ENCODE peak calls at places on chromosome 3, in six cellular contexts. One of them, this sample, is unnamed.

GRCh38 chr3:23807161-23808015 is 1.6 kb downstream of the UBE2E1 start:
- DNase-seq in D721Med: no peak
- DNase-seq in EL: peak; percentile 37
- DNase-seq in AG09319: peak; percentile 12
- DNase-seq in GM04504: no peak
- DNase-seq in stimulated activated CD4-positive, alpha-beta T cell treated with anti-CD3 and anti-CD28 coated beads, Interleukin-2, amount 100 ng/mL, for 48 hours: no peak
- DNase-seq in this sample: no peak

GRCh38 chr3:192422321-192422997 is 304.9 kb downstream of the FGF12 start:
- DNase-seq in D721Med: no peak
- DNase-seq in EL: peak; percentile 65
- DNase-seq in AG09319: no peak
- DNase-seq in GM04504: no peak
- DNase-seq in stimulated activated CD4-positive, alpha-beta T cell treated with anti-CD3 and anti-CD28 coated beads, Interleukin-2, amount 100 ng/mL, for 48 hours: no peak
- DNase-seq in this sample: no peak

GRCh38 chr3:53264718-53265117 is 8.9 kb upstream of the TKT start:
- DNase-seq in D721Med: no peak
- DNase-seq in EL: no peak
- DNase-seq in AG09319: no peak
- DNase-seq in GM04504: no peak
- DNase-seq in stimulated activated CD4-positive, alpha-beta T cell treated with anti-CD3 and anti-CD28 coated beads, Interleukin-2, amount 100 ng/mL, for 48 hours: no peak
- DNase-seq in this sample: no peak

GRCh38 chr3:167787440-167787839 is 51.9 kb downstream of the SERPINI1 start:
- DNase-seq in D721Med: no peak
- DNase-seq in EL: no peak
- DNase-seq in AG09319: no peak
- DNase-seq in GM04504: no peak
- DNase-seq in stimulated activated CD4-positive, alpha-beta T cell treated with anti-CD3 and anti-CD28 coated beads, Interleukin-2, amount 100 ng/mL, for 48 hours: no peak
- DNase-seq in this sample: no peak

GRCh38 chr3:195099976-195100755 is 170.8 kb downstream of the XXYLT1 start:
- DNase-seq in D721Med: no peak
- DNase-seq in EL: no peak
- DNase-seq in AG09319: no peak
- DNase-seq in GM04504: no peak
- DNase-seq in stimulated activated CD4-positive, alpha-beta T cell treated with anti-CD3 and anti-CD28 coated beads, Interleukin-2, amount 100 ng/mL, for 48 hours: no peak
- DNase-seq in this sample: no peak

GRCh38 chr3:63561879-63562278 is 90.6 kb upstream of the SNTN start:
- DNase-seq in D721Med: no peak
- DNase-seq in EL: no peak
- DNase-seq in AG09319: no peak
- DNase-seq in GM04504: no peak
- DNase-seq in stimulated activated CD4-positive, alpha-beta T cell treated with anti-CD3 and anti-CD28 coated beads, Interleukin-2, amount 100 ng/mL, for 48 hours: no peak
- DNase-seq in this sample: no peak

GRCh38 chr3:100698736-100699135 is 10.6 kb upstream of the TFG start:
- DNase-seq in D721Med: no peak
- DNase-seq in EL: no peak
- DNase-seq in AG09319: no peak
- DNase-seq in GM04504: no peak
- DNase-seq in stimulated activated CD4-positive, alpha-beta T cell treated with anti-CD3 and anti-CD28 coated beads, Interleukin-2, amount 100 ng/mL, for 48 hours: no peak
- DNase-seq in this sample: no peak

GRCh38 chr3:161108840-161109239 is 3.7 kb upstream of the B3GALNT1 start:
- DNase-seq in D721Med: no peak
- DNase-seq in EL: peak; percentile 51
- DNase-seq in AG09319: no peak
- DNase-seq in GM04504: no peak
- DNase-seq in stimulated activated CD4-positive, alpha-beta T cell treated with anti-CD3 and anti-CD28 coated beads, Interleukin-2, amount 100 ng/mL, for 48 hours: no peak
- DNase-seq in this sample: no peak

GRCh38 chr3:195705081-195705991 is 15.4 kb upstream of the MUC20 start:
- DNase-seq in D721Med: no peak
- DNase-seq in EL: peak; percentile 19
- DNase-seq in AG09319: no peak
- DNase-seq in GM04504: no peak
- DNase-seq in stimulated activated CD4-positive, alpha-beta T cell treated with anti-CD3 and anti-CD28 coated beads, Interleukin-2, amount 100 ng/mL, for 48 hours: no peak
- DNase-seq in this sample: no peak

GRCh38 chr3:175737646-175738572 is 878.8 kb downstream of the NAALADL2 start:
- DNase-seq in D721Med: no peak
- DNase-seq in EL: peak; percentile 73
- DNase-seq in AG09319: no peak
- DNase-seq in GM04504: no peak
- DNase-seq in stimulated activated CD4-positive, alpha-beta T cell treated with anti-CD3 and anti-CD28 coated beads, Interleukin-2, amount 100 ng/mL, for 48 hours: no peak
- DNase-seq in this sample: no peak

GRCh38 chr3:18127181-18127863 is 297.8 kb downstream of the SATB1 start:
- DNase-seq in D721Med: no peak
- DNase-seq in EL: no peak
- DNase-seq in AG09319: no peak
- DNase-seq in GM04504: no peak
- DNase-seq in stimulated activated CD4-positive, alpha-beta T cell treated with anti-CD3 and anti-CD28 coated beads, Interleukin-2, amount 100 ng/mL, for 48 hours: no peak
- DNase-seq in this sample: no peak

GRCh38 chr3:14869877-14870563 is 51.3 kb downstream of the FGD5 start:
- DNase-seq in D721Med: no peak
- DNase-seq in EL: no peak
- DNase-seq in AG09319: no peak
- DNase-seq in GM04504: no peak
- DNase-seq in stimulated activated CD4-positive, alpha-beta T cell treated with anti-CD3 and anti-CD28 coated beads, Interleukin-2, amount 100 ng/mL, for 48 hours: no peak
- DNase-seq in this sample: no peak

GRCh38 chr3:65576942-65577341 is 461.8 kb downstream of the MAGI1 start:
- DNase-seq in D721Med: no peak
- DNase-seq in EL: peak; percentile 35
- DNase-seq in AG09319: no peak
- DNase-seq in GM04504: no peak
- DNase-seq in stimulated activated CD4-positive, alpha-beta T cell treated with anti-CD3 and anti-CD28 coated beads, Interleukin-2, amount 100 ng/mL, for 48 hours: no peak
- DNase-seq in this sample: no peak

This sample was measured in effector CD8-positive, alpha-beta T cell.